ENCODE peak calls at places on chromosomes 12 and 14, in ten cellular contexts. Y, U, M, E, P, L, D, A, Q and R are unnamed samples.

GRCh38 chr14:56708704-56709103 is 101.6 kb downstream of the OTX2 start:
- DNase-seq in Y (no peak), U (no peak), M (no peak), E (no peak), P (no peak), L (no peak), D (no peak), A (no peak), Q (no peak), R (no peak)

GRCh38 chr14:90739318-90740077 is 76.7 kb downstream of the TTC7B start:
- DNase-seq in Y (no peak), U (no peak), M (no peak), E (no peak), P (no peak), L (no peak), D (no peak), A (no peak), Q (peak; percentile 34), R (no peak)

GRCh38 chr12:75048763-75049162 is 160.9 kb downstream of the KCNC2 start:
- DNase-seq in Y (no peak), U (no peak), M (no peak), E (no peak), P (no peak), L (no peak), D (no peak), A (no peak), Q (no peak), R (no peak)

GRCh38 chr12:101946233-101946611 is 68.8 kb downstream of the DRAM1 start:
- DNase-seq in Y (no peak), U (no peak), M (no peak), E (no peak), P (no peak), L (no peak), D (no peak), A (no peak), Q (no peak), R (no peak)

GRCh38 chr14:68377459-68377858 is 415.4 kb downstream of the ZFP36L1 start:
- DNase-seq in Y (no peak), U (peak; percentile 76), M (no peak), E (no peak), P (no peak), L (no peak), D (no peak), A (peak; percentile 62), Q (peak; percentile 44), R (peak; percentile 57)

GRCh38 chr12:115004469-115005146 is 320.6 kb upstream of the TBX3 start:
- DNase-seq in Y (no peak), U (no peak), M (no peak), E (no peak), P (no peak), L (no peak), D (no peak), A (no peak), Q (no peak), R (no peak)

GRCh38 chr12:115598827-115599226 is 678.7 kb downstream of the MED13L start:
- DNase-seq in Y (no peak), U (peak; percentile 17), M (peak; percentile 34), E (no peak), P (no peak), L (no peak), D (no peak), A (no peak), Q (no peak), R (no peak)

GRCh38 chr14:82091097-82091496 is 557.4 kb upstream of the SEL1L start:
- DNase-seq in Y (no peak), U (no peak), M (no peak), E (no peak), P (no peak), L (no peak), D (no peak), A (no peak), Q (no peak), R (no peak)

GRCh38 chr14:95071649-95072256 is 85.6 kb downstream of the DICER1 start:
- DNase-seq in Y (no peak), U (no peak), M (no peak), E (no peak), P (no peak), L (no peak), D (no peak), A (no peak), Q (no peak), R (no peak)

GRCh38 chr14:103696466-103697071 is 18.7 kb downstream of the XRCC3 start:
- DNase-seq in Y (no peak), U (peak; percentile 23), M (no peak), E (no peak), P (no peak), L (peak; percentile 11), D (peak; percentile 32), A (no peak), Q (peak; percentile 91), R (no peak)

GRCh38 chr12:79688376-79689040 is 2.3 kb downstream of the PAWR start:
- DNase-seq in Y (no peak), U (no peak), M (no peak), E (no peak), P (peak; percentile 38), L (no peak), D (no peak), A (no peak), Q (no peak), R (no peak)

GRCh38 chr12:132410849-132411248 is 79.1 kb upstream of the FBRSL1 start:
- DNase-seq in Y (no peak), U (no peak), M (no peak), E (no peak), P (no peak), L (no peak), D (no peak), A (no peak), Q (no peak), R (no peak)

GRCh38 chr12:42332301-42332894 is 6.4 kb downstream of the PPHLN1 start:
- DNase-seq in Y (peak; percentile 58), U (no peak), M (peak; percentile 40), E (no peak), P (peak; percentile 54), L (peak; percentile 27), D (peak; percentile 42), A (no peak), Q (peak; percentile 51), R (no peak)

GRCh38 chr12:7169951-7170350 is 19.5 kb upstream of the PEX5 start:
- DNase-seq in Y (no peak), U (no peak), M (no peak), E (no peak), P (no peak), L (no peak), D (no peak), A (no peak), Q (no peak), R (no peak)

GRCh38 chr14:89534896-89535615 is 118.0 kb upstream of the FOXN3 start:
- DNase-seq in Y (no peak), U (no peak), M (no peak), E (no peak), P (no peak), L (no peak), D (peak; percentile 31), A (no peak), Q (peak; percentile 72), R (no peak)

GRCh38 chr12:70196732-70197361 is 46.4 kb upstream of the CNOT2 start:
- DNase-seq in Y (no peak), U (no peak), M (no peak), E (no peak), P (no peak), L (no peak), D (no peak), A (no peak), Q (no peak), R (no peak)

GRCh38 chr14:90758959-90759358 is 57.3 kb downstream of the TTC7B start:
- DNase-seq in Y (no peak), U (peak; percentile 42), M (no peak), E (no peak), P (no peak), L (no peak), D (peak; percentile 17), A (peak; percentile 76), Q (peak; percentile 4), R (no peak)

DNA sequence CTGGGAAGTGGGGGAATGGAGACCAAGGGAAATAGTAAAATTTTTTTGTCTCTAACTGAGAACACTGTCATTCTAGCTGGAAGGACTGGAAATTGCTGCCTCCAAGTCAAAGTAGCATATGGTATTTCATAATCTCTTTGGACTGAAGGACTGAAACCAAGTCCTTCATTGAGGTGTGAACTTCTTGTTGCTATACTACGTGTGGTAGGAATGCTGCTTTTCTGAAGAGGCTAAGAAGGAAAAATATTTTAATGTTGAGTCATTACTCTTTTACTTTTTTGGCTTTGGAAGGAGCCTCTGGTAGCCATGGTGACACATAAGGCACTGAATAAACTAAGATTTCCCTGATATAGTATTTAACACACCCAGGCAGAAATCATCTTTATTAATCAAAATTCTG is 465.4 kb downstream of the NPAS3 start:
- DNase-seq in Y (no peak), U (no peak), M (no peak), E (no peak), P (no peak), L (peak; percentile 89), D (peak; percentile 71), A (no peak), Q (peak; percentile 10), R (no peak)
- TF ChIP-seq CTCF in Y (no peak), U (no peak), M (no peak), E (no peak), P (no peak), L (peak; percentile 29), D (no peak), A (no peak), Q (no peak), R (no peak)

GRCh38 chr14:106585692-106586091 is 1059.3 kb downstream of the TMEM121 start:
- DNase-seq in Y (no peak), U (no peak), M (no peak), E (no peak), P (no peak), L (no peak), D (no peak), A (no peak), Q (no peak), R (no peak)

GRCh38 chr14:106586098-106586704 is 1059.8 kb downstream of the TMEM121 start:
- DNase-seq in Y (no peak), U (peak; percentile 58), M (peak; percentile 1), E (peak; percentile 18), P (peak; percentile 58), L (no peak), D (no peak), A (no peak), Q (no peak), R (peak; percentile 83)
- TF ChIP-seq CTCF in Y (no peak), U (peak; percentile 39), M (no peak), E (peak; percentile 78), P (peak; percentile 89), L (no peak), D (peak; percentile 20), A (no peak), Q (no peak), R (peak; percentile 56)

GRCh38 chr12:112539221-112539620 is 120.5 kb downstream of the PTPN11 start:
- DNase-seq in Y (no peak), U (no peak), M (no peak), E (no peak), P (no peak), L (no peak), D (no peak), A (no peak), Q (no peak), R (no peak)
- TF ChIP-seq CTCF in Y (peak; percentile 10), U (no peak), M (peak; percentile 26), E (no peak), P (no peak), L (no peak), D (no peak), A (no peak), Q (no peak), R (no peak)

DNA sequence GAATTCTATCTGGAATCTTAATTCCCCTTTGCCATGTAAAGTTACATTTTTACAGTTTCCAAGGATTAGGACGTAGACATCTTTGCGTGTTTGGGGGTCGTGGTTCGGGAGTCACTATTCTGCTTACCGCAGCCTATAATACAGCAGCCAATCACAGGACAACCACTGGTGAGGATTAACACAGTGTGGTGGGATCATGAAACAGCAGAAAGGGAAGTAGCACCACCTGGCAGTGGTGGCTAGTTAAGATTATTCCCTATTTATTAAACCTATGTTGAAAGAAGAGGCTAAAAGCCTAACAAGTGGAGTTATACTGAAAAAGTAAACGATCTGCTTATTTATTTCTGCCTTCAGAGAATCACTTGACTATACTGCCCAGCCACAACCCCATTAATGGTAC is 71.7 kb downstream of the IPO8 start:
- DNase-seq in Y (no peak), U (no peak), M (no peak), E (no peak), P (no peak), L (no peak), D (no peak), A (no peak), Q (no peak), R (no peak)
- TF ChIP-seq CTCF in Y (no peak), U (no peak), M (no peak), E (no peak), P (no peak), L (no peak), D (no peak), A (no peak), Q (no peak), R (no peak)